ENCODE peak calls at places on chromosomes 4 and X, in nine cellular contexts. One of them, this sample, is unnamed.

GRCh38 chrX:1248381-1249061 is 20.1 kb upstream of the CSF2RA start:
- DNase-seq in A549: no peak
- DNase-seq in psoas muscle: no peak
- DNase-seq in GM23338: peak
- DNase-seq in dorsolateral prefrontal cortex: peak
- DNase-seq in spleen: peak
- DNase-seq in CD4-positive, alpha-beta memory T cell: no peak
- DNase-seq in heart left ventricle: no peak
- DNase-seq in substantia nigra: no peak
- DNase-seq in this sample: no peak

GRCh38 chrX:116749943-116750342 is 287.2 kb upstream of the CT83 start:
- DNase-seq in A549: no peak
- DNase-seq in psoas muscle: no peak
- DNase-seq in GM23338: no peak
- DNase-seq in dorsolateral prefrontal cortex: no peak
- DNase-seq in spleen: no peak
- DNase-seq in CD4-positive, alpha-beta memory T cell: no peak
- DNase-seq in heart left ventricle: no peak
- DNase-seq in substantia nigra: no peak
- DNase-seq in this sample: no peak

GRCh38 chrX:154546354-154547244 is at the start of gene G6PD:
- DNase-seq in A549: peak
- DNase-seq in psoas muscle: peak
- DNase-seq in GM23338: peak
- DNase-seq in dorsolateral prefrontal cortex: peak
- DNase-seq in spleen: peak
- DNase-seq in CD4-positive, alpha-beta memory T cell: peak
- DNase-seq in heart left ventricle: peak
- DNase-seq in substantia nigra: peak
- DNase-seq in this sample: peak

GRCh38 chr4:6908397-6909112 is 1.1 kb upstream of the TBC1D14 start:
- DNase-seq in A549: no peak
- DNase-seq in psoas muscle: no peak
- DNase-seq in GM23338: no peak
- DNase-seq in dorsolateral prefrontal cortex: no peak
- DNase-seq in spleen: peak
- DNase-seq in CD4-positive, alpha-beta memory T cell: no peak
- DNase-seq in heart left ventricle: no peak
- DNase-seq in substantia nigra: no peak
- DNase-seq in this sample: no peak

GRCh38 chrX:15129412-15129811 is 140.5 kb downstream of the ASB9 start:
- DNase-seq in A549: no peak
- DNase-seq in psoas muscle: no peak
- DNase-seq in GM23338: no peak
- DNase-seq in dorsolateral prefrontal cortex: no peak
- DNase-seq in spleen: no peak
- DNase-seq in CD4-positive, alpha-beta memory T cell: no peak
- DNase-seq in heart left ventricle: no peak
- DNase-seq in substantia nigra: no peak
- DNase-seq in this sample: no peak

GRCh38 chr4:151806511-151806927 is 45.7 kb upstream of the GATB start:
- DNase-seq in A549: no peak
- DNase-seq in psoas muscle: no peak
- DNase-seq in GM23338: no peak
- DNase-seq in dorsolateral prefrontal cortex: no peak
- DNase-seq in spleen: no peak
- DNase-seq in CD4-positive, alpha-beta memory T cell: no peak
- DNase-seq in heart left ventricle: peak
- DNase-seq in substantia nigra: no peak
- DNase-seq in this sample: peak

GRCh38 chr4:16860506-16860905 is 37.9 kb downstream of the LDB2 start:
- DNase-seq in A549: no peak
- DNase-seq in psoas muscle: no peak
- DNase-seq in GM23338: no peak
- DNase-seq in dorsolateral prefrontal cortex: no peak
- DNase-seq in spleen: no peak
- DNase-seq in CD4-positive, alpha-beta memory T cell: no peak
- DNase-seq in heart left ventricle: no peak
- DNase-seq in substantia nigra: no peak
- DNase-seq in this sample: peak

GRCh38 chrX:150874448-150874847 is 24.0 kb downstream of the CD99L2 start:
- DNase-seq in A549: no peak
- DNase-seq in psoas muscle: peak
- DNase-seq in GM23338: no peak
- DNase-seq in dorsolateral prefrontal cortex: no peak
- DNase-seq in spleen: no peak
- DNase-seq in CD4-positive, alpha-beta memory T cell: no peak
- DNase-seq in heart left ventricle: no peak
- DNase-seq in substantia nigra: no peak
- DNase-seq in this sample: no peak

GRCh38 chr4:81214144-81214517 is 891 bp downstream of the PRKG2 start:
- DNase-seq in A549: no peak
- DNase-seq in psoas muscle: no peak
- DNase-seq in GM23338: no peak
- DNase-seq in dorsolateral prefrontal cortex: no peak
- DNase-seq in spleen: no peak
- DNase-seq in CD4-positive, alpha-beta memory T cell: no peak
- DNase-seq in heart left ventricle: no peak
- DNase-seq in substantia nigra: no peak
- DNase-seq in this sample: no peak
- H3K27ac ChIP-seq in A549: no peak
- H3K27ac ChIP-seq in psoas muscle: no peak
- H3K27ac ChIP-seq in GM23338: no peak
- H3K27ac ChIP-seq in dorsolateral prefrontal cortex: peak
- H3K27ac ChIP-seq in spleen: no peak
- H3K27ac ChIP-seq in CD4-positive, alpha-beta memory T cell: no peak
- H3K27ac ChIP-seq in heart left ventricle: no peak
- H3K27ac ChIP-seq in substantia nigra: no peak
- H3K27ac ChIP-seq in this sample: peak

DNA sequence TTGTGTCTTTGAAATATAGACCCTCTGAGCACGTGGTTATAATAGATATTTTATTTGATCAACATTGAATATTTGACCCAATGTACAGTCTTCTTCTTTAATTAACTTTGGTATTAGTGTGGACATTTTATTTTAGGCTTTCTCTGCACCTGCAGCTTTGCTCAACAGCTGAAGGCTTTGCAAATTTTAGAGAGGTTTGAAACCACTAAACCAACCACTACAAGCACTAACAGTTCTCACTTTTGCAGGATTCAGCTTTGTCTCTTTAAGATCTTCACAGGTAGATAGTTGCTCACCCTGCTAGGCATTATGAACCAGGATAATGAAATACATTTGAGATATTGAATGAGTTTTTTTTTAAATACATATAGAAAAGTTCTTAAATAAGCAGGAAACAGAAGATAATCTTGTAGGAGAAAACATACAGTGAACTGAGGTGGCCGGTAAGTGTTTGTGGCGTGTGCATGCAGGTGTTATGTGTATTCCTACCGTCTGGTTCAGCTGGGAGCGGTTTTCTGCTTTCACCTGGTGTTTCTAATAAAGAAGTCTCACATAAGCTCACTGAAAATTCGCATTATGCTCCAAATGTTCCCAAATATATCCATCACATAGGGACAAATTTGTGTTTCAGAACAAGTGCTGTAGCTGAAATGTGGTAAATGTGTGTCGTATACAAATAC is 1508.3 kb upstream of the TENM3 start:
- DNase-seq in A549: no peak
- DNase-seq in psoas muscle: no peak
- DNase-seq in GM23338: no peak
- DNase-seq in dorsolateral prefrontal cortex: no peak
- DNase-seq in spleen: no peak
- DNase-seq in CD4-positive, alpha-beta memory T cell: no peak
- DNase-seq in heart left ventricle: no peak
- DNase-seq in substantia nigra: no peak
- DNase-seq in this sample: no peak
- H3K27ac ChIP-seq in A549: no peak
- H3K27ac ChIP-seq in psoas muscle: no peak
- H3K27ac ChIP-seq in GM23338: no peak
- H3K27ac ChIP-seq in dorsolateral prefrontal cortex: no peak
- H3K27ac ChIP-seq in spleen: no peak
- H3K27ac ChIP-seq in CD4-positive, alpha-beta memory T cell: no peak
- H3K27ac ChIP-seq in heart left ventricle: no peak
- H3K27ac ChIP-seq in substantia nigra: no peak
- H3K27ac ChIP-seq in this sample: no peak

GRCh38 chr4:86957214-86957613 is 22.4 kb downstream of the AFF1 start:
- DNase-seq in A549: no peak
- DNase-seq in psoas muscle: no peak
- DNase-seq in GM23338: no peak
- DNase-seq in dorsolateral prefrontal cortex: no peak
- DNase-seq in spleen: no peak
- DNase-seq in CD4-positive, alpha-beta memory T cell: no peak
- DNase-seq in heart left ventricle: no peak
- DNase-seq in substantia nigra: no peak
- DNase-seq in this sample: peak
- H3K27ac ChIP-seq in A549: no peak
- H3K27ac ChIP-seq in psoas muscle: no peak
- H3K27ac ChIP-seq in GM23338: peak
- H3K27ac ChIP-seq in dorsolateral prefrontal cortex: no peak
- H3K27ac ChIP-seq in spleen: no peak
- H3K27ac ChIP-seq in CD4-positive, alpha-beta memory T cell: no peak
- H3K27ac ChIP-seq in heart left ventricle: no peak
- H3K27ac ChIP-seq in substantia nigra: no peak
- H3K27ac ChIP-seq in this sample: no peak

GRCh38 chrX:148658115-148658725 is 157.8 kb downstream of the AFF2 start:
- DNase-seq in A549: no peak
- DNase-seq in psoas muscle: no peak
- DNase-seq in GM23338: no peak
- DNase-seq in dorsolateral prefrontal cortex: no peak
- DNase-seq in spleen: no peak
- DNase-seq in CD4-positive, alpha-beta memory T cell: no peak
- DNase-seq in heart left ventricle: no peak
- DNase-seq in substantia nigra: no peak
- DNase-seq in this sample: peak
- H3K27ac ChIP-seq in A549: no peak
- H3K27ac ChIP-seq in psoas muscle: no peak
- H3K27ac ChIP-seq in GM23338: no peak
- H3K27ac ChIP-seq in dorsolateral prefrontal cortex: no peak
- H3K27ac ChIP-seq in spleen: no peak
- H3K27ac ChIP-seq in CD4-positive, alpha-beta memory T cell: no peak
- H3K27ac ChIP-seq in heart left ventricle: no peak
- H3K27ac ChIP-seq in substantia nigra: no peak
- H3K27ac ChIP-seq in this sample: no peak

DNA sequence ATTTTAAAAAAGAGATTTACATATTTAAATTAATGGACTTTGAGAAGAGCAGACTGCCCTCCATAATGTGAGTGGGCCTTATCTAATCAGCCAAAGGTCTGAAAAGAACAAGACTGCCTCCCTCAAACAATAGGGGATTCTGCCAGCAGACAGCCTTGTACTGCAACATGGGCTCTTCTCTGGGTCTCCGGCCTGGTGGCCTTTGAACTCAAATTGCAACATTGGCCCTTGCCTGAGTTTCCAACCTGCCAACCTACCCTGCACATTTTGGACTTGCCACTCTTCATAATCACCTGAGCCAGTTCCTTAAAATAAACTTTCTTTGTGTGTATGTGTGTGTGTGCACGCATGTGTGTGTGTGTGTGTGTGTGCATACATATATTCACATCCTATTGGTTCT is 90.8 kb upstream of the OTUD4 start:
- DNase-seq in A549: no peak
- DNase-seq in psoas muscle: no peak
- DNase-seq in GM23338: no peak
- DNase-seq in dorsolateral prefrontal cortex: no peak
- DNase-seq in spleen: no peak
- DNase-seq in CD4-positive, alpha-beta memory T cell: no peak
- DNase-seq in heart left ventricle: no peak
- DNase-seq in substantia nigra: no peak
- DNase-seq in this sample: no peak
- H3K27ac ChIP-seq in A549: no peak
- H3K27ac ChIP-seq in psoas muscle: no peak
- H3K27ac ChIP-seq in GM23338: no peak
- H3K27ac ChIP-seq in dorsolateral prefrontal cortex: no peak
- H3K27ac ChIP-seq in spleen: no peak
- H3K27ac ChIP-seq in CD4-positive, alpha-beta memory T cell: no peak
- H3K27ac ChIP-seq in heart left ventricle: no peak
- H3K27ac ChIP-seq in substantia nigra: no peak
- H3K27ac ChIP-seq in this sample: no peak

This sample was measured in fibroblast of lung.